ENCODE peak calls at places on chromosome 15, in seven cellular contexts. H, P, T, C, F, X and U are unnamed samples.

GRCh38 chr15:55742927-55743614 is at the start of gene PRTG:
- DNase-seq in F (peak), H (peak), P (no peak), T (no peak), X (peak), C (peak), U (peak)

GRCh38 chr15:79562538-79563298 is 130.6 kb downstream of the MINAR1 start:
- DNase-seq in X (no peak), C (peak), F (no peak), T (no peak), P (no peak), H (no peak), U (no peak)

GRCh38 chr15:72784233-72784876 is 797 bp upstream of the ADPGK start:
- DNase-seq in X (peak), H (peak), C (peak), P (peak), T (peak), F (no peak), U (peak)

GRCh38 chr15:67070892-67071664 is 5.7 kb downstream of the SMAD3 start:
- DNase-seq in C (no peak), H (no peak), P (no peak), X (no peak), F (no peak), T (no peak), U (no peak)

GRCh38 chr15:85496551-85497545 is 116.4 kb downstream of the AKAP13 start:
- DNase-seq in X (no peak), H (no peak), C (no peak), F (no peak), T (no peak), P (no peak), U (no peak)

GRCh38 chr15:69160976-69161877 is 792 bp downstream of the GLCE start:
- DNase-seq in C (peak), T (no peak), F (peak), P (peak), H (peak), X (no peak), U (no peak)

GRCh38 chr15:62993066-62993465 is 49.5 kb upstream of the TPM1 start:
- DNase-seq in F (no peak), C (no peak), X (no peak), H (no peak), T (no peak), P (no peak), U (no peak)

GRCh38 chr15:92809880-92810361 is 90.2 kb upstream of the CHD2 start:
- DNase-seq in F (no peak), P (peak), H (peak), C (peak), T (no peak), X (peak), U (peak)

GRCh38 chr15:57570340-57570739 is 21.4 kb upstream of the MYZAP start:
- DNase-seq in X (no peak), C (no peak), T (no peak), F (no peak), P (no peak), H (no peak), U (no peak)

GRCh38 chr15:98001663-98002194 is 41.2 kb downstream of the ARRDC4 start:
- DNase-seq in T (no peak), X (no peak), C (no peak), P (no peak), F (no peak), H (no peak), U (no peak)

GRCh38 chr15:68231102-68231818 is 1.7 kb upstream of the CLN6 start:
- DNase-seq in H (no peak), T (no peak), P (no peak), X (no peak), C (no peak), F (no peak), U (no peak)

GRCh38 chr15:94259121-94259776 is 27.9 kb downstream of the MCTP2 start:
- DNase-seq in H (no peak), P (no peak), T (no peak), X (no peak), F (no peak), C (no peak), U (no peak)

GRCh38 chr15:77830041-77830440 is 197.3 kb upstream of the LINGO1 start:
- DNase-seq in H (no peak), T (no peak), P (no peak), C (peak), X (peak), F (peak), U (peak)

GRCh38 chr15:31080618-31081017 is 20.9 kb downstream of the TRPM1 start:
- DNase-seq in T (no peak), H (peak), C (peak), X (no peak), P (no peak), F (peak), U (no peak)

GRCh38 chr15:79376383-79376782 is 55.8 kb upstream of the MINAR1 start:
- DNase-seq in X (no peak), F (no peak), H (no peak), T (no peak), C (no peak), P (no peak), U (no peak)

GRCh38 chr15:53665930-53666329 is 93.5 kb downstream of the WDR72 start:
- DNase-seq in C (no peak), X (no peak), F (no peak), P (no peak), H (no peak), T (no peak), U (no peak)